ENCODE peak calls at places on chromosomes 4 and X, in five cellular contexts. One of them, this sample, is unnamed.

GRCh38 chr4:98584265-98584664 is 74.1 kb downstream of the TSPAN5 start:
- DNase-seq in sigmoid colon: no peak
- DNase-seq in endothelial cell of umbilical vein: no peak
- DNase-seq in HCT116: no peak
- DNase-seq in transverse colon: no peak
- DNase-seq in this sample: no peak

GRCh38 chr4:87087015-87087920 is 133.2 kb downstream of the KLHL8 start:
- DNase-seq in HCT116: no peak
- DNase-seq in transverse colon: no peak
- DNase-seq in sigmoid colon: no peak
- DNase-seq in endothelial cell of umbilical vein: no peak
- DNase-seq in this sample: no peak

GRCh38 chr4:55543858-55544257 is 2.9 kb downstream of the CLOCK start:
- DNase-seq in HCT116: peak
- DNase-seq in endothelial cell of umbilical vein: no peak
- DNase-seq in sigmoid colon: no peak
- DNase-seq in transverse colon: no peak
- DNase-seq in this sample: no peak

GRCh38 chr4:39846135-39846534 is 131.6 kb downstream of the PDS5A start:
- DNase-seq in sigmoid colon: no peak
- DNase-seq in transverse colon: peak
- DNase-seq in endothelial cell of umbilical vein: no peak
- DNase-seq in HCT116: no peak
- DNase-seq in this sample: no peak

GRCh38 chr4:1199556-1200331 is 27.4 kb upstream of the SPON2 start:
- DNase-seq in HCT116: no peak
- DNase-seq in endothelial cell of umbilical vein: no peak
- DNase-seq in transverse colon: peak
- DNase-seq in sigmoid colon: peak
- DNase-seq in this sample: no peak

GRCh38 chrX:154714925-154715324 is 36.0 kb downstream of the GAB3 start:
- DNase-seq in HCT116: peak
- DNase-seq in sigmoid colon: no peak
- DNase-seq in transverse colon: peak
- DNase-seq in endothelial cell of umbilical vein: peak
- DNase-seq in this sample: no peak

GRCh38 chr4:10803944-10804343 is 119.4 kb upstream of the CLNK start:
- DNase-seq in endothelial cell of umbilical vein: no peak
- DNase-seq in sigmoid colon: no peak
- DNase-seq in transverse colon: no peak
- DNase-seq in HCT116: no peak
- DNase-seq in this sample: no peak

GRCh38 chrX:69158166-69159040 is 6.8 kb downstream of the PJA1 start:
- DNase-seq in sigmoid colon: peak
- DNase-seq in transverse colon: peak
- DNase-seq in endothelial cell of umbilical vein: peak
- DNase-seq in HCT116: no peak
- DNase-seq in this sample: peak

GRCh38 chr4:126748736-126749135 is 884.0 kb upstream of the INTU start:
- DNase-seq in endothelial cell of umbilical vein: no peak
- DNase-seq in sigmoid colon: no peak
- DNase-seq in transverse colon: no peak
- DNase-seq in HCT116: no peak
- DNase-seq in this sample: no peak

GRCh38 chrX:153477901-153478300 is 7.5 kb upstream of the HAUS7 start:
- DNase-seq in transverse colon: no peak
- DNase-seq in sigmoid colon: no peak
- DNase-seq in endothelial cell of umbilical vein: no peak
- DNase-seq in HCT116: no peak
- DNase-seq in this sample: no peak

GRCh38 chr4:136644279-136644678 is 888.0 kb downstream of the PCDH18 start:
- DNase-seq in transverse colon: no peak
- DNase-seq in HCT116: no peak
- DNase-seq in endothelial cell of umbilical vein: peak
- DNase-seq in sigmoid colon: no peak
- DNase-seq in this sample: no peak

GRCh38 chr4:152278172-152278504 is 257.8 kb downstream of the FBXW7 start:
- DNase-seq in sigmoid colon: no peak
- DNase-seq in endothelial cell of umbilical vein: no peak
- DNase-seq in transverse colon: no peak
- DNase-seq in HCT116: no peak
- DNase-seq in this sample: no peak

GRCh38 chr4:98932539-98932938 is 3.6 kb upstream of the EIF4E start:
- DNase-seq in transverse colon: no peak
- DNase-seq in sigmoid colon: no peak
- DNase-seq in endothelial cell of umbilical vein: peak
- DNase-seq in HCT116: no peak
- DNase-seq in this sample: no peak

GRCh38 chr4:130747842-130748241 is 1651.9 kb downstream of the C4orf33 start:
- DNase-seq in transverse colon: no peak
- DNase-seq in sigmoid colon: no peak
- DNase-seq in HCT116: peak
- DNase-seq in endothelial cell of umbilical vein: no peak
- DNase-seq in this sample: no peak

GRCh38 chr4:39933689-39934590 is 43.8 kb downstream of the PDS5A start:
- DNase-seq in HCT116: no peak
- DNase-seq in endothelial cell of umbilical vein: peak
- DNase-seq in transverse colon: no peak
- DNase-seq in sigmoid colon: no peak
- DNase-seq in this sample: no peak

GRCh38 chrX:50125480-50125879 is 75.3 kb downstream of the AKAP4 start:
- DNase-seq in HCT116: no peak
- DNase-seq in sigmoid colon: no peak
- DNase-seq in endothelial cell of umbilical vein: no peak
- DNase-seq in transverse colon: no peak
- DNase-seq in this sample: no peak

GRCh38 chr4:169620846-169621228 is 459 bp downstream of the CLCN3 start:
- DNase-seq in sigmoid colon: no peak
- DNase-seq in HCT116: no peak
- DNase-seq in endothelial cell of umbilical vein: peak
- DNase-seq in transverse colon: peak
- DNase-seq in this sample: no peak

GRCh38 chr4:48832571-48832970 is 1.7 kb downstream of the OCIAD1 start:
- DNase-seq in endothelial cell of umbilical vein: peak
- DNase-seq in transverse colon: no peak
- DNase-seq in HCT116: no peak
- DNase-seq in sigmoid colon: no peak
- DNase-seq in this sample: no peak

GRCh38 chr4:40672528-40673522 is 43.2 kb upstream of the RBM47 start:
- DNase-seq in sigmoid colon: no peak
- DNase-seq in endothelial cell of umbilical vein: peak
- DNase-seq in HCT116: peak
- DNase-seq in transverse colon: no peak
- DNase-seq in this sample: no peak

GRCh38 chr4:109231331-109231730 is 71.1 kb downstream of the COL25A1 start:
- DNase-seq in HCT116: no peak
- DNase-seq in endothelial cell of umbilical vein: no peak
- DNase-seq in transverse colon: no peak
- DNase-seq in sigmoid colon: no peak
- DNase-seq in this sample: no peak

GRCh38 chr4:1300466-1301455 is 11.1 kb downstream of the MAEA start:
- DNase-seq in sigmoid colon: peak
- DNase-seq in transverse colon: peak
- DNase-seq in HCT116: no peak
- DNase-seq in endothelial cell of umbilical vein: no peak
- DNase-seq in this sample: no peak

GRCh38 chrX:6667048-6667768 is 132.3 kb upstream of the VCX3A start:
- DNase-seq in transverse colon: no peak
- DNase-seq in HCT116: no peak
- DNase-seq in endothelial cell of umbilical vein: no peak
- DNase-seq in sigmoid colon: no peak
- DNase-seq in this sample: no peak

GRCh38 chr4:37858877-37859276 is 32.0 kb upstream of the TBC1D1 start:
- DNase-seq in transverse colon: no peak
- DNase-seq in endothelial cell of umbilical vein: no peak
- DNase-seq in sigmoid colon: no peak
- DNase-seq in HCT116: no peak
- DNase-seq in this sample: no peak

GRCh38 chr4:38280323-38280706 is 320.1 kb downstream of the PTTG2 start:
- DNase-seq in sigmoid colon: no peak
- DNase-seq in HCT116: no peak
- DNase-seq in transverse colon: no peak
- DNase-seq in endothelial cell of umbilical vein: no peak
- DNase-seq in this sample: no peak

GRCh38 chrX:104419211-104419610 is 146.8 kb upstream of the IL1RAPL2 start:
- DNase-seq in endothelial cell of umbilical vein: no peak
- DNase-seq in HCT116: no peak
- DNase-seq in transverse colon: no peak
- DNase-seq in sigmoid colon: no peak
- DNase-seq in this sample: no peak

GRCh38 chr4:53465891-53466290 is 88.5 kb downstream of the FIP1L1 start:
- DNase-seq in HCT116: no peak
- DNase-seq in transverse colon: no peak
- DNase-seq in endothelial cell of umbilical vein: no peak
- DNase-seq in sigmoid colon: no peak
- DNase-seq in this sample: no peak

GRCh38 chr4:125958519-125958918 is 643.8 kb downstream of the FAT4 start:
- DNase-seq in sigmoid colon: no peak
- DNase-seq in endothelial cell of umbilical vein: no peak
- DNase-seq in transverse colon: no peak
- DNase-seq in HCT116: no peak
- DNase-seq in this sample: no peak

GRCh38 chr4:14749910-14750309 is 252.4 kb upstream of the CPEB2 start:
- DNase-seq in endothelial cell of umbilical vein: no peak
- DNase-seq in sigmoid colon: peak
- DNase-seq in transverse colon: peak
- DNase-seq in HCT116: no peak
- DNase-seq in this sample: no peak

GRCh38 chrX:103446665-103447302 is 70.4 kb downstream of the BEX3 start:
- DNase-seq in sigmoid colon: no peak
- DNase-seq in HCT116: no peak
- DNase-seq in endothelial cell of umbilical vein: no peak
- DNase-seq in transverse colon: no peak
- DNase-seq in this sample: no peak

GRCh38 chr4:125734504-125734903 is 419.7 kb downstream of the FAT4 start:
- DNase-seq in HCT116: no peak
- DNase-seq in transverse colon: no peak
- DNase-seq in endothelial cell of umbilical vein: no peak
- DNase-seq in sigmoid colon: no peak
- DNase-seq in this sample: no peak

GRCh38 chrX:41862562-41863184 is 60.7 kb downstream of the CASK start:
- DNase-seq in transverse colon: no peak
- DNase-seq in endothelial cell of umbilical vein: no peak
- DNase-seq in HCT116: no peak
- DNase-seq in sigmoid colon: no peak
- DNase-seq in this sample: no peak

GRCh38 chrX:41863343-41864203 is 59.8 kb downstream of the CASK start:
- DNase-seq in transverse colon: no peak
- DNase-seq in endothelial cell of umbilical vein: no peak
- DNase-seq in sigmoid colon: no peak
- DNase-seq in HCT116: no peak
- DNase-seq in this sample: no peak

GRCh38 chrX:41870719-41871151 is 52.6 kb downstream of the CASK start:
- DNase-seq in endothelial cell of umbilical vein: no peak
- DNase-seq in sigmoid colon: no peak
- DNase-seq in HCT116: no peak
- DNase-seq in transverse colon: peak
- DNase-seq in this sample: no peak

GRCh38 chrX:41868392-41868977 is 54.9 kb downstream of the CASK start:
- DNase-seq in HCT116: no peak
- DNase-seq in sigmoid colon: no peak
- DNase-seq in endothelial cell of umbilical vein: peak
- DNase-seq in transverse colon: no peak
- DNase-seq in this sample: no peak
- TF ChIP-seq POLR2AphosphoS5 in HCT116: no peak
- TF ChIP-seq POLR2AphosphoS5 in sigmoid colon: no peak
- TF ChIP-seq POLR2AphosphoS5 in endothelial cell of umbilical vein: no peak
- TF ChIP-seq POLR2AphosphoS5 in transverse colon: no peak
- TF ChIP-seq POLR2AphosphoS5 in this sample: no peak

GRCh38 chrX:8726031-8726652 is 5.8 kb downstream of the ANOS1 start:
- DNase-seq in transverse colon: no peak
- DNase-seq in HCT116: no peak
- DNase-seq in endothelial cell of umbilical vein: peak
- DNase-seq in sigmoid colon: no peak
- DNase-seq in this sample: no peak

GRCh38 chrX:8730812-8731578 is 942 bp downstream of the ANOS1 start:
- DNase-seq in transverse colon: no peak
- DNase-seq in sigmoid colon: no peak
- DNase-seq in HCT116: no peak
- DNase-seq in endothelial cell of umbilical vein: no peak
- DNase-seq in this sample: no peak

GRCh38 chrX:8728932-8729331 is 3.0 kb downstream of the ANOS1 start:
- DNase-seq in sigmoid colon: no peak
- DNase-seq in transverse colon: no peak
- DNase-seq in endothelial cell of umbilical vein: no peak
- DNase-seq in HCT116: no peak
- DNase-seq in this sample: no peak

GRCh38 chrX:8731579-8732395 is at the start of gene ANOS1:
- DNase-seq in transverse colon: no peak
- DNase-seq in sigmoid colon: peak
- DNase-seq in HCT116: no peak
- DNase-seq in endothelial cell of umbilical vein: peak
- DNase-seq in this sample: no peak
- TF ChIP-seq POLR2A in transverse colon: no peak
- TF ChIP-seq POLR2A in sigmoid colon: no peak
- TF ChIP-seq POLR2A in HCT116: no peak
- TF ChIP-seq POLR2A in endothelial cell of umbilical vein: no peak
- TF ChIP-seq POLR2A in this sample: no peak

GRCh38 chrX:13380230-13380629 is 60.4 kb upstream of the ATXN3L start:
- DNase-seq in sigmoid colon: no peak
- DNase-seq in endothelial cell of umbilical vein: peak
- DNase-seq in HCT116: no peak
- DNase-seq in transverse colon: no peak
- DNase-seq in this sample: no peak

GRCh38 chrX:13377537-13377936 is 57.7 kb upstream of the ATXN3L start:
- DNase-seq in HCT116: no peak
- DNase-seq in transverse colon: no peak
- DNase-seq in sigmoid colon: no peak
- DNase-seq in endothelial cell of umbilical vein: no peak
- DNase-seq in this sample: no peak

GRCh38 chrX:13374364-13374763 is 54.5 kb upstream of the ATXN3L start:
- DNase-seq in HCT116: no peak
- DNase-seq in transverse colon: no peak
- DNase-seq in sigmoid colon: no peak
- DNase-seq in endothelial cell of umbilical vein: no peak
- DNase-seq in this sample: no peak

GRCh38 chrX:13373807-13374187 is 53.9 kb upstream of the ATXN3L start:
- DNase-seq in transverse colon: no peak
- DNase-seq in HCT116: no peak
- DNase-seq in endothelial cell of umbilical vein: peak
- DNase-seq in sigmoid colon: no peak
- DNase-seq in this sample: no peak

GRCh38 chrX:13376857-13377441 is 57.1 kb upstream of the ATXN3L start:
- DNase-seq in transverse colon: no peak
- DNase-seq in endothelial cell of umbilical vein: no peak
- DNase-seq in HCT116: no peak
- DNase-seq in sigmoid colon: no peak
- DNase-seq in this sample: no peak
- TF ChIP-seq POLR2AphosphoS5 in transverse colon: no peak
- TF ChIP-seq POLR2AphosphoS5 in endothelial cell of umbilical vein: no peak
- TF ChIP-seq POLR2AphosphoS5 in HCT116: no peak
- TF ChIP-seq POLR2AphosphoS5 in sigmoid colon: no peak
- TF ChIP-seq POLR2AphosphoS5 in this sample: peak

GRCh38 chr4:184475096-184475461 is 729 bp upstream of the IRF2 start:
- DNase-seq in endothelial cell of umbilical vein: peak
- DNase-seq in transverse colon: peak
- DNase-seq in sigmoid colon: peak
- DNase-seq in HCT116: no peak
- DNase-seq in this sample: peak
- TF ChIP-seq POLR2A in endothelial cell of umbilical vein: no peak
- TF ChIP-seq POLR2A in transverse colon: no peak
- TF ChIP-seq POLR2A in sigmoid colon: no peak
- TF ChIP-seq POLR2A in HCT116: no peak
- TF ChIP-seq POLR2A in this sample: no peak

GRCh38 chrX:100829730-100830129 is 9.5 kb downstream of the CSTF2 start:
- DNase-seq in endothelial cell of umbilical vein: peak
- DNase-seq in sigmoid colon: no peak
- DNase-seq in transverse colon: no peak
- DNase-seq in HCT116: no peak
- DNase-seq in this sample: no peak
- TF ChIP-seq POLR2AphosphoS5 in endothelial cell of umbilical vein: no peak
- TF ChIP-seq POLR2AphosphoS5 in sigmoid colon: no peak
- TF ChIP-seq POLR2AphosphoS5 in transverse colon: no peak
- TF ChIP-seq POLR2AphosphoS5 in HCT116: no peak
- TF ChIP-seq POLR2AphosphoS5 in this sample: no peak

This sample was measured in vagina.